ENCODE peak calls at places on chromosomes 16 and 17, in nine cellular contexts. One of them, this sample, is unnamed.
A peak's percentile ranks its signal among the peaks of the same experiment; 100 is the strongest.

GRCh38 chr17:82924214-82924613 is 84.4 kb upstream of the ZNF750 start:
- DNase-seq in pancreas: no peak
- DNase-seq in cardiac muscle cell: no peak
- DNase-seq in body of pancreas: no peak
- DNase-seq in endothelial cell of umbilical vein: no peak
- DNase-seq in HFF-Myc: no peak
- DNase-seq in K562: no peak
- DNase-seq in AG09319: no peak
- DNase-seq in AG10803: no peak
- DNase-seq in this sample: no peak

GRCh38 chr17:67276075-67276474 is 31.1 kb upstream of the HELZ start:
- DNase-seq in pancreas: no peak
- DNase-seq in endothelial cell of umbilical vein: peak; percentile 31
- DNase-seq in AG09319: no peak
- DNase-seq in HFF-Myc: no peak
- DNase-seq in AG10803: no peak
- DNase-seq in body of pancreas: no peak
- DNase-seq in cardiac muscle cell: peak; percentile 18
- DNase-seq in K562: no peak
- DNase-seq in this sample: no peak

GRCh38 chr17:83126275-83126930 is 47.0 kb downstream of the METRNL start:
- DNase-seq in AG10803: no peak
- DNase-seq in AG09319: no peak
- DNase-seq in body of pancreas: no peak
- DNase-seq in HFF-Myc: no peak
- DNase-seq in K562: peak; percentile 56
- DNase-seq in endothelial cell of umbilical vein: no peak
- DNase-seq in pancreas: no peak
- DNase-seq in cardiac muscle cell: no peak
- DNase-seq in this sample: no peak

GRCh38 chr17:74457146-74457819 is 9.2 kb upstream of the CD300A start:
- DNase-seq in body of pancreas: peak; percentile 79
- DNase-seq in HFF-Myc: peak; percentile 19
- DNase-seq in endothelial cell of umbilical vein: peak; percentile 44
- DNase-seq in cardiac muscle cell: peak; percentile 82
- DNase-seq in pancreas: peak; percentile 82
- DNase-seq in AG10803: peak; percentile 45
- DNase-seq in AG09319: peak; percentile 11
- DNase-seq in K562: peak; percentile 69
- DNase-seq in this sample: peak; percentile 84

GRCh38 chr16:1772362-1772907 is at the start of gene EME2:
- DNase-seq in pancreas: no peak
- DNase-seq in AG09319: no peak
- DNase-seq in HFF-Myc: no peak
- DNase-seq in endothelial cell of umbilical vein: no peak
- DNase-seq in AG10803: no peak
- DNase-seq in cardiac muscle cell: no peak
- DNase-seq in K562: peak; percentile 72
- DNase-seq in body of pancreas: no peak
- DNase-seq in this sample: peak; percentile 37

GRCh38 chr17:2060681-2061440 is 6.0 kb downstream of the HIC1 start:
- DNase-seq in K562: no peak
- DNase-seq in endothelial cell of umbilical vein: no peak
- DNase-seq in body of pancreas: no peak
- DNase-seq in pancreas: no peak
- DNase-seq in AG09319: no peak
- DNase-seq in HFF-Myc: no peak
- DNase-seq in cardiac muscle cell: peak; percentile 58
- DNase-seq in AG10803: no peak
- DNase-seq in this sample: no peak

GRCh38 chr16:11687606-11688519 is 19.6 kb downstream of the SNN start:
- DNase-seq in pancreas: no peak
- DNase-seq in HFF-Myc: no peak
- DNase-seq in K562: no peak
- DNase-seq in endothelial cell of umbilical vein: no peak
- DNase-seq in AG09319: no peak
- DNase-seq in body of pancreas: no peak
- DNase-seq in AG10803: no peak
- DNase-seq in cardiac muscle cell: no peak
- DNase-seq in this sample: no peak

GRCh38 chr16:11152677-11153321 is 103.2 kb downstream of the SOCS1 start:
- DNase-seq in cardiac muscle cell: no peak
- DNase-seq in K562: no peak
- DNase-seq in AG09319: no peak
- DNase-seq in pancreas: no peak
- DNase-seq in HFF-Myc: no peak
- DNase-seq in AG10803: no peak
- DNase-seq in body of pancreas: no peak
- DNase-seq in endothelial cell of umbilical vein: peak; percentile 15
- DNase-seq in this sample: no peak

GRCh38 chr17:48556534-48557401 is 11.9 kb upstream of the HOXB2 start:
- DNase-seq in cardiac muscle cell: no peak
- DNase-seq in AG10803: no peak
- DNase-seq in endothelial cell of umbilical vein: peak; percentile 59
- DNase-seq in HFF-Myc: no peak
- DNase-seq in pancreas: no peak
- DNase-seq in body of pancreas: no peak
- DNase-seq in AG09319: no peak
- DNase-seq in K562: no peak
- DNase-seq in this sample: no peak

DNA sequence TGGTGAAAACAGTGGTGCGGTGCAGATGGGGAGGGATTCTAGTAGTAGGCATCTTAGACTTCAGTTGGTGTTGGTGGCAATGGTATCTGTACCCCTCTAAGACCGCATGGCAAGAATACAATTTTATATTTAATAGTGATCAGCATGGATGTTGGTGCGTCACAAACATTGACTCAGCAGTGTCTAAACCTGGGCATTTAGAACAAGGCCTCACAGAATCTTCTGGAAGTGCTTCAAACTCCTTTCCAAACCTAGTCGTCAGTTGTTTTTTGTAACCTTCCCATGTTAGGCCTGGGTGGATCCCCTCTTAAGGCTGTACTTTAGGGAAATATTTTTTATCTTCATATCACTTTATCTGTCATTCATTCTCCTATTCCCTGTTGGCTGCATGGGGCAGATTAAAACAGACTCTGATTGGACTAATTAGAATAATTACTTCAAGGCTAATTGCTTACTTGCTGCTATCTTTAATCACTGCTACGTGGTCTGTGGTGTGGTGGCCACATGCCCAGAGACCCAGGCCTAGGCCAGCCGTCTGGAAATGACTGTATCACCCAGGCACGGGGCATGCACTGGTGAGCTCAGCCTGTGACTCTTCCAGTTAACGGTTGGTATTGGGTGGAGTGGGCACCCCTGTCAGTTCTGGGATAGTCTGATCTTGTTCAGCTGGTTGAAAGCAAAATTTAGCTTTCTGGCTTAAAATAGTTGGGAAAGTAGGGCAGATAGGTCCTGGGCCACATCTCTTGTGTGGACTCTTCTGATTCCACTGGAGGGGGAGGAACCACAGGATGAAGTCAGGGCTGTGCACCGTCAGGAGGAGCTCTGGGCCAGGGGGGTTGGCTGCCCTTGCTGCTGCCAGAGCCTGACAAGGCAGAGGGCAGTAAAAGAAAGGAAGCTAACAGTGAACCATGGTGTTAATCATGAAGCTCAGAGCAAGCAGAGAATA is 4.5 kb downstream of the ALKBH5 start:
- DNase-seq in AG09319: no peak
- DNase-seq in endothelial cell of umbilical vein: peak; percentile 61
- DNase-seq in cardiac muscle cell: peak; percentile 54
- DNase-seq in body of pancreas: no peak
- DNase-seq in K562: no peak
- DNase-seq in AG10803: peak; percentile 58
- DNase-seq in HFF-Myc: no peak
- DNase-seq in pancreas: no peak
- DNase-seq in this sample: no peak
- TF ChIP-seq CTCF in AG09319: no peak
- TF ChIP-seq CTCF in endothelial cell of umbilical vein: no peak
- TF ChIP-seq CTCF in cardiac muscle cell: no peak
- TF ChIP-seq CTCF in body of pancreas: no peak
- TF ChIP-seq CTCF in K562: no peak
- TF ChIP-seq CTCF in AG10803: no peak
- TF ChIP-seq CTCF in HFF-Myc: no peak
- TF ChIP-seq CTCF in pancreas: no peak
- TF ChIP-seq CTCF in this sample: no peak

GRCh38 chr16:89688395-89688794 is 1.9 kb downstream of the CDK10 start:
- DNase-seq in K562: no peak
- DNase-seq in HFF-Myc: no peak
- DNase-seq in AG09319: no peak
- DNase-seq in body of pancreas: no peak
- DNase-seq in cardiac muscle cell: no peak
- DNase-seq in AG10803: no peak
- DNase-seq in endothelial cell of umbilical vein: no peak
- DNase-seq in pancreas: no peak
- DNase-seq in this sample: no peak

GRCh38 chr16:89686520-89687091 is at the start of gene CDK10:
- DNase-seq in body of pancreas: peak; percentile 91
- DNase-seq in pancreas: peak; percentile 96
- DNase-seq in AG09319: peak; percentile 61
- DNase-seq in HFF-Myc: peak; percentile 71
- DNase-seq in AG10803: peak; percentile 79
- DNase-seq in cardiac muscle cell: peak; percentile 91
- DNase-seq in endothelial cell of umbilical vein: peak; percentile 91
- DNase-seq in K562: peak; percentile 97
- DNase-seq in this sample: peak; percentile 97

GRCh38 chr16:89685916-89686315 is 573 bp upstream of the CDK10 start:
- DNase-seq in body of pancreas: no peak
- DNase-seq in AG09319: no peak
- DNase-seq in HFF-Myc: no peak
- DNase-seq in K562: no peak
- DNase-seq in pancreas: peak; percentile 38
- DNase-seq in cardiac muscle cell: no peak
- DNase-seq in AG10803: no peak
- DNase-seq in endothelial cell of umbilical vein: no peak
- DNase-seq in this sample: no peak

GRCh38 chr16:89689142-89689541 is 2.7 kb downstream of the CDK10 start:
- DNase-seq in K562: no peak
- DNase-seq in endothelial cell of umbilical vein: no peak
- DNase-seq in cardiac muscle cell: no peak
- DNase-seq in HFF-Myc: no peak
- DNase-seq in pancreas: no peak
- DNase-seq in AG10803: no peak
- DNase-seq in AG09319: no peak
- DNase-seq in body of pancreas: no peak
- DNase-seq in this sample: no peak

GRCh38 chr16:89687092-89687940 is 827 bp downstream of the CDK10 start:
- DNase-seq in AG10803: peak; percentile 31
- DNase-seq in pancreas: peak; percentile 88
- DNase-seq in K562: peak; percentile 52
- DNase-seq in endothelial cell of umbilical vein: peak; percentile 51
- DNase-seq in AG09319: no peak
- DNase-seq in body of pancreas: peak; percentile 93
- DNase-seq in HFF-Myc: no peak
- DNase-seq in cardiac muscle cell: peak; percentile 28
- DNase-seq in this sample: no peak
- TF ChIP-seq CTCF in AG10803: no peak
- TF ChIP-seq CTCF in pancreas: no peak
- TF ChIP-seq CTCF in K562: no peak
- TF ChIP-seq CTCF in endothelial cell of umbilical vein: peak; percentile 9
- TF ChIP-seq CTCF in AG09319: no peak
- TF ChIP-seq CTCF in body of pancreas: no peak
- TF ChIP-seq CTCF in HFF-Myc: no peak
- TF ChIP-seq CTCF in cardiac muscle cell: no peak
- TF ChIP-seq CTCF in this sample: no peak

DNA sequence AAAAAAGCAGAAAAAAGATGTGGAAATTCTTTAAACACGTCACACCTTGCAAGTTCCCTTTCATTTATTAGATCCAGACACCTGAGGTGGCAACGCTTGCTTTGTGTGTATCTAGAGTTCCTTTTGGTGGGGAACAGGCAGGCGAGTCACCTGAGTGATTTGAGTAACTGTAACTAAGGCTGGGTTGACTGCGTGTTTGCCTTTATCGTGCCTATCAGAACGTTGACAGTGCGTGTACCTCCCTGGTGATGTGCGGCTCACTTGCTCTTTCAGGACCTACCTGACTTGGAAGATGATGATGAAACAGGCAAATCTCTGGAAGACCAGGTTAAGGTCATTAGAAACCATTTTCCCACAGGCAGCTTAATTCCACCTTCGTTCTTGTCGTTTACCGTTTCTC is 12.5 kb downstream of the TAF1C start:
- DNase-seq in endothelial cell of umbilical vein: no peak
- DNase-seq in AG09319: no peak
- DNase-seq in body of pancreas: no peak
- DNase-seq in HFF-Myc: no peak
- DNase-seq in AG10803: no peak
- DNase-seq in pancreas: no peak
- DNase-seq in cardiac muscle cell: no peak
- DNase-seq in K562: no peak
- DNase-seq in this sample: no peak
- TF ChIP-seq CTCF in endothelial cell of umbilical vein: no peak
- TF ChIP-seq CTCF in AG09319: no peak
- TF ChIP-seq CTCF in body of pancreas: no peak
- TF ChIP-seq CTCF in HFF-Myc: no peak
- TF ChIP-seq CTCF in AG10803: no peak
- TF ChIP-seq CTCF in pancreas: no peak
- TF ChIP-seq CTCF in cardiac muscle cell: no peak
- TF ChIP-seq CTCF in K562: no peak
- TF ChIP-seq CTCF in this sample: no peak

DNA sequence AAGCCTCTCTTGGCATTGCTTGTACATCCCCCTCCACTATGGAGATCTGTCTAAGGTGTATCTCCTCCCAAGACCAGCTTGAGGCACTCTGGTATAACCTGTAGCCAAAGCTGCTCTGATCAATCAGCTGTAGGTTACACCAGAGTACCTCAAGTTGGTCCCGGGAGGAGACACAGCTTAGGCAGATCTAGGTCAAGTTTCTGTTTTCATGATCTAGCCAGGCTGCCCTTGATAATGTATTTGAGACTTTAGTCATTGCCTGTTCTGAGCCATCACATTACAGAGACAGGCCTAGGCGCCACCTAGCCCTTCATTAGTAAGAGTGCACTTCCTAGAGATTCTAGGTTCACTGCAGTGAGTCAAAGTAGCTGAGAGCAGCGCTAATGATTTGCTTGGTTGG is 31.4 kb downstream of the ASGR1 start:
- DNase-seq in pancreas: no peak
- DNase-seq in cardiac muscle cell: no peak
- DNase-seq in endothelial cell of umbilical vein: no peak
- DNase-seq in AG09319: no peak
- DNase-seq in body of pancreas: no peak
- DNase-seq in HFF-Myc: no peak
- DNase-seq in AG10803: no peak
- DNase-seq in K562: no peak
- DNase-seq in this sample: no peak
- TF ChIP-seq CTCF in pancreas: no peak
- TF ChIP-seq CTCF in cardiac muscle cell: no peak
- TF ChIP-seq CTCF in endothelial cell of umbilical vein: no peak
- TF ChIP-seq CTCF in AG09319: no peak
- TF ChIP-seq CTCF in body of pancreas: no peak
- TF ChIP-seq CTCF in HFF-Myc: no peak
- TF ChIP-seq CTCF in AG10803: no peak
- TF ChIP-seq CTCF in K562: no peak
- TF ChIP-seq CTCF in this sample: no peak

GRCh38 chr17:75753514-75754377 is 11.2 kb downstream of the GALK1 start:
- DNase-seq in AG09319: no peak
- DNase-seq in endothelial cell of umbilical vein: no peak
- DNase-seq in cardiac muscle cell: peak; percentile 82
- DNase-seq in K562: peak; percentile 92
- DNase-seq in pancreas: peak; percentile 70
- DNase-seq in AG10803: peak; percentile 60
- DNase-seq in body of pancreas: peak; percentile 69
- DNase-seq in HFF-Myc: no peak
- DNase-seq in this sample: peak; percentile 83
- TF ChIP-seq CTCF in AG09319: peak; percentile 37
- TF ChIP-seq CTCF in endothelial cell of umbilical vein: peak; percentile 34
- TF ChIP-seq CTCF in cardiac muscle cell: peak; percentile 58
- TF ChIP-seq CTCF in K562: peak; percentile 72
- TF ChIP-seq CTCF in pancreas: peak; percentile 35
- TF ChIP-seq CTCF in AG10803: peak; percentile 33
- TF ChIP-seq CTCF in body of pancreas: peak; percentile 24
- TF ChIP-seq CTCF in HFF-Myc: peak; percentile 46
- TF ChIP-seq CTCF in this sample: peak; percentile 40